ENCODE peak calls at places on chromosomes 11 and 22, in nine cellular contexts. W is OCI-LY7, E is EL, Z is left lung, U is T-cell, Y is T follicular helper cell, O is B cell, L is ecto neural progenitor cell, A is ACHN. H is an unnamed sample.

GRCh38 chr11:116840224-116840745 is 2.9 kb upstream of the APOA1 start:
- DNase-seq in W (peak), E (peak), Z (no peak), U (no peak), Y (no peak), O (no peak), L (no peak), A (no peak), H (peak)

GRCh38 chr22:22086501-22087158 is 104.0 kb upstream of the TOP3B start:
- DNase-seq in W (no peak), E (peak), Z (peak), U (no peak), Y (no peak), O (no peak), L (no peak), A (no peak), H (peak)

GRCh38 chr22:31540966-31541365 is 44.6 kb downstream of the SFI1 start:
- DNase-seq in W (no peak), E (no peak), Z (no peak), U (no peak), Y (no peak), O (no peak), L (no peak), A (no peak), H (no peak)

GRCh38 chr11:117642396-117642795 is 154.6 kb downstream of the DSCAML1 start:
- DNase-seq in W (no peak), E (no peak), Z (no peak), U (no peak), Y (no peak), O (no peak), L (no peak), A (no peak), H (no peak)

GRCh38 chr11:26971961-26972360 is 22.0 kb upstream of the FIBIN start:
- DNase-seq in W (no peak), E (peak), Z (no peak), U (no peak), Y (no peak), O (no peak), L (no peak), A (no peak), H (no peak)

GRCh38 chr11:71070490-71071455 is 181.6 kb downstream of the SHANK2 start:
- DNase-seq in W (no peak), E (no peak), Z (no peak), U (no peak), Y (no peak), O (no peak), L (no peak), A (no peak), H (no peak)

GRCh38 chr22:46547883-46548244 is 10.4 kb upstream of the CELSR1 start:
- DNase-seq in W (no peak), E (peak), Z (peak), U (no peak), Y (no peak), O (no peak), L (no peak), A (peak), H (peak)

GRCh38 chr11:69644071-69644961 is 3.4 kb downstream of the CCND1 start:
- DNase-seq in W (no peak), E (peak), Z (peak), U (no peak), Y (no peak), O (no peak), L (peak), A (no peak), H (peak)

GRCh38 chr22:47075568-47075967 is 313.1 kb downstream of the TBC1D22A start:
- DNase-seq in W (no peak), E (no peak), Z (no peak), U (no peak), Y (no peak), O (no peak), L (no peak), A (no peak), H (no peak)

GRCh38 chr22:37999640-38000272 is 15.4 kb upstream of the SOX10 start:
- DNase-seq in W (peak), E (peak), Z (no peak), U (no peak), Y (no peak), O (peak), L (no peak), A (peak), H (peak)

GRCh38 chr22:22037740-22038139 is 55.2 kb upstream of the TOP3B start:
- DNase-seq in W (no peak), E (peak), Z (no peak), U (no peak), Y (no peak), O (no peak), L (no peak), A (no peak), H (peak)

GRCh38 chr11:127627629-127628462 is 627.3 kb upstream of the KIRREL3 start:
- DNase-seq in W (no peak), E (no peak), Z (peak), U (no peak), Y (no peak), O (no peak), L (no peak), A (no peak), H (peak)

GRCh38 chr11:60897496-60897895 is 8.9 kb downstream of the PRPF19 start:
- DNase-seq in W (no peak), E (no peak), Z (no peak), U (no peak), Y (no peak), O (no peak), L (no peak), A (no peak), H (no peak)

GRCh38 chr11:96332236-96332761 is 10.7 kb downstream of the MAML2 start:
- DNase-seq in W (no peak), E (no peak), Z (no peak), U (no peak), Y (no peak), O (no peak), L (no peak), A (no peak), H (no peak)

GRCh38 chr22:35435201-35435712 is 35.3 kb downstream of the MCM5 start:
- DNase-seq in W (no peak), E (no peak), Z (no peak), U (no peak), Y (no peak), O (no peak), L (no peak), A (no peak), H (no peak)

GRCh38 chr11:44752727-44753126 is 26.0 kb downstream of the TSPAN18 start:
- DNase-seq in W (no peak), E (no peak), Z (no peak), U (no peak), Y (no peak), O (no peak), L (no peak), A (no peak), H (no peak)

GRCh38 chr22:37312549-37313183 is 30.4 kb downstream of the CYTH4 start:
- DNase-seq in W (no peak), E (no peak), Z (no peak), U (no peak), Y (no peak), O (no peak), L (no peak), A (no peak), H (no peak)

GRCh38 chr22:35995772-35996171 is 32.9 kb downstream of the RBFOX2 start:
- DNase-seq in W (no peak), E (peak), Z (peak), U (no peak), Y (no peak), O (no peak), L (no peak), A (no peak), H (peak)

GRCh38 chr11:10742460-10743208 is 8.4 kb upstream of the CTR9 start:
- DNase-seq in W (no peak), E (peak), Z (no peak), U (peak), Y (no peak), O (no peak), L (no peak), A (no peak), H (peak)

GRCh38 chr22:30655532-30655931 is 12.1 kb downstream of the DUSP18 start:
- DNase-seq in W (no peak), E (no peak), Z (no peak), U (no peak), Y (no peak), O (peak), L (no peak), A (no peak), H (no peak)

GRCh38 chr11:40269865-40270264 is 1189.6 kb downstream of the LRRC4C start:
- DNase-seq in W (no peak), E (no peak), Z (no peak), U (no peak), Y (no peak), O (no peak), L (no peak), A (no peak), H (no peak)

GRCh38 chr11:118915396-118915795 is 10.3 kb downstream of the BCL9L start:
- DNase-seq in W (no peak), E (no peak), Z (no peak), U (no peak), Y (no peak), O (no peak), L (no peak), A (no peak), H (no peak)

GRCh38 chr11:57460017-57460755 is at the start of gene RTN4RL2:
- DNase-seq in W (peak), E (peak), Z (peak), U (no peak), Y (no peak), O (peak), L (peak), A (peak), H (peak)

GRCh38 chr22:25644122-25644521 is 79.6 kb downstream of the GRK3 start:
- DNase-seq in W (no peak), E (peak), Z (no peak), U (no peak), Y (no peak), O (no peak), L (no peak), A (no peak), H (no peak)

GRCh38 chr11:120929090-120929489 is 94.8 kb upstream of the TBCEL start:
- DNase-seq in W (no peak), E (peak), Z (no peak), U (no peak), Y (no peak), O (no peak), L (no peak), A (no peak), H (peak)

GRCh38 chr11:62599069-62599696 is 2.5 kb downstream of the MTA2 start:
- DNase-seq in W (peak), E (peak), Z (peak), U (peak), Y (peak), O (peak), L (peak), A (peak), H (peak)

GRCh38 chr11:69662806-69663205 is 12.3 kb downstream of the LTO1 start:
- DNase-seq in W (no peak), E (no peak), Z (no peak), U (no peak), Y (no peak), O (peak), L (peak), A (no peak), H (no peak)

H was measured in fibroblast of lung.